ENCODE peak calls at places on chromosomes 13 and 19, in seven cellular contexts. T is AG04450; V is CD4-positive, alpha-beta memory T cell; K is amniotic stem cell; L is endothelial cell; S is iris pigment epithelial cell; Z is RWPE1. C is an unnamed sample.

GRCh38 chr19:43078311-43078710 is 4.2 kb downstream of the PSG2 start:
- DNase-seq in T (peak; percentile 41), V (no peak), K (peak; percentile 17), L (no peak), S (peak; percentile 74), Z (peak; percentile 65), C (no peak)

GRCh38 chr19:1651061-1651547 is 1.3 kb downstream of the TCF3 start:
- DNase-seq in T (no peak), V (peak; percentile 58), K (no peak), L (peak; percentile 42), S (peak; percentile 47), Z (peak; percentile 13), C (no peak)

GRCh38 chr13:91745962-91746361 is 347.5 kb downstream of the GPC5 start:
- DNase-seq in T (no peak), V (no peak), K (no peak), L (no peak), S (no peak), Z (no peak), C (no peak)

GRCh38 chr13:79519252-79519651 is 38.3 kb downstream of the NDFIP2 start:
- DNase-seq in T (no peak), V (no peak), K (no peak), L (no peak), S (peak; percentile 52), Z (peak; percentile 26), C (peak; percentile 24)

GRCh38 chr13:111040821-111041220 is 74.3 kb upstream of the ARHGEF7 start:
- DNase-seq in T (no peak), V (no peak), K (no peak), L (no peak), S (no peak), Z (no peak), C (no peak)

GRCh38 chr19:49427855-49428546 is 2.8 kb downstream of the GFY start:
- DNase-seq in T (no peak), V (no peak), K (no peak), L (no peak), S (no peak), Z (no peak), C (no peak)

GRCh38 chr13:31200636-31200970 is 828 bp downstream of the B3GLCT start:
- DNase-seq in T (no peak), V (no peak), K (no peak), L (peak; percentile 63), S (peak; percentile 20), Z (peak; percentile 25), C (peak; percentile 21)

GRCh38 chr13:34416833-34417425 is 525.1 kb upstream of the NBEA start:
- DNase-seq in T (peak; percentile 73), V (no peak), K (no peak), L (no peak), S (peak; percentile 88), Z (no peak), C (peak; percentile 31)

GRCh38 chr13:48533207-48533499 is 273 bp upstream of the RCBTB2 start:
- DNase-seq in T (no peak), V (no peak), K (no peak), L (no peak), S (no peak), Z (peak; percentile 6), C (no peak)

GRCh38 chr13:31908696-31909386 is 122.7 kb upstream of the FRY start:
- DNase-seq in T (no peak), V (no peak), K (no peak), L (no peak), S (peak; percentile 6), Z (no peak), C (no peak)

C was measured in astrocyte of the spinal cord.